ENCODE peak calls at places on chromosomes 11 and 22, in eight cellular contexts. T is Calu3, W is endothelial cell, O is osteocyte, L is kidney, F is heart left ventricle, K is heart right ventricle, H is left ventricle myocardium inferior. B is an unnamed sample.

GRCh38 chr11:69934861-69935494 is 115.8 kb upstream of the FGF3 start:
- DNase-seq in T (peak; percentile 55), W (no peak), O (no peak), L (peak; percentile 52), F (no peak), K (no peak), H (peak; percentile 14), B (peak; percentile 81)

GRCh38 chr11:61103851-61104423 is 1.6 kb downstream of the CD5 start:
- DNase-seq in T (no peak), W (no peak), O (no peak), L (no peak), F (no peak), K (no peak), H (no peak), B (peak; percentile 20)

GRCh38 chr11:126548576-126549272 is 193.2 kb downstream of the ST3GAL4 start:
- DNase-seq in T (no peak), W (no peak), O (no peak), L (no peak), F (no peak), K (no peak), H (no peak), B (no peak)

GRCh38 chr11:133898770-133899115 is 53.4 kb upstream of the SPATA19 start:
- DNase-seq in T (no peak), W (no peak), O (peak; percentile 68), L (no peak), F (peak; percentile 2), K (no peak), H (no peak), B (no peak)

GRCh38 chr11:87374206-87374793 is 336.6 kb downstream of the TMEM135 start:
- DNase-seq in T (no peak), W (no peak), O (no peak), L (no peak), F (no peak), K (no peak), H (no peak), B (no peak)

GRCh38 chr22:29112680-29113079 is 39.8 kb downstream of the KREMEN1 start:
- DNase-seq in T (no peak), W (no peak), O (no peak), L (no peak), F (no peak), K (no peak), H (no peak), B (no peak)

GRCh38 chr11:394034-394857 is at the start of gene PKP3:
- DNase-seq in T (peak; percentile 95), W (no peak), O (no peak), L (no peak), F (no peak), K (no peak), H (no peak), B (no peak)

GRCh38 chr11:63608353-63609345 is 5.6 kb downstream of the PLAAT3 start:
- DNase-seq in T (no peak), W (no peak), O (peak; percentile 48), L (no peak), F (no peak), K (no peak), H (no peak), B (no peak)

DNA sequence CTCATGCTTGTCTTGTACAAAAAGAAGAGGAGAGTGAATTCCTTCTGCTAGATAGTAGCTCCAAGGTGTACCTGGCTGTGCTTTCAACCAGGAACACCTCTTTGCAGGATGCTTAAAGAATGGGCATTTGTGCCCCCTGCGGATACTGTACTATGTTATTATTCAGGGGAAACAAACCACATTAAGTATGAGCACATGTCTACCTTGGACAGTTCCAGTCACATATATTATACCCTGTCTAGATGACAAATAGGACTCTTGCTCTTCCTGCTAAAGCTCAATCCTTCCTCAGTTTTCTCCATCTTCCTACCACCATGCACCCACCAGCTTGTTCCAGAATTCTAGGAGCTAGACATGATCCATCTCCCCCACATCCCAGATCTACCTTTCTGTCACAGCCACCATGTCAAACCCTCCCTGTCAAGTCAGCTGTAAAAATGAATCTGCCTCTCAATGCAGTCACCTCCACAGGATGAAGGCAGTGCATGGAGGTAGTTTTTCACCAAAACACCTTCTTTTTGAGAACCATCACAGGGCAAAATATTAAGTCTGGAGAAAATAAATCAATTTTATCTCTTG is 337.4 kb downstream of the LARGE1 start:
- DNase-seq in T (no peak), W (no peak), O (no peak), L (no peak), F (no peak), K (no peak), H (no peak), B (no peak)
- TF ChIP-seq CTCF in T (no peak), W (no peak), O (no peak), L (no peak), F (no peak), K (no peak), H (no peak), B (no peak)

GRCh38 chr22:26975865-26976264 is 318.5 kb downstream of the MIAT start:
- DNase-seq in T (no peak), W (no peak), O (no peak), L (no peak), F (no peak), K (no peak), H (no peak), B (no peak)
- TF ChIP-seq CTCF in T (no peak), W (no peak), O (no peak), L (no peak), F (no peak), K (no peak), H (no peak), B (no peak)

DNA sequence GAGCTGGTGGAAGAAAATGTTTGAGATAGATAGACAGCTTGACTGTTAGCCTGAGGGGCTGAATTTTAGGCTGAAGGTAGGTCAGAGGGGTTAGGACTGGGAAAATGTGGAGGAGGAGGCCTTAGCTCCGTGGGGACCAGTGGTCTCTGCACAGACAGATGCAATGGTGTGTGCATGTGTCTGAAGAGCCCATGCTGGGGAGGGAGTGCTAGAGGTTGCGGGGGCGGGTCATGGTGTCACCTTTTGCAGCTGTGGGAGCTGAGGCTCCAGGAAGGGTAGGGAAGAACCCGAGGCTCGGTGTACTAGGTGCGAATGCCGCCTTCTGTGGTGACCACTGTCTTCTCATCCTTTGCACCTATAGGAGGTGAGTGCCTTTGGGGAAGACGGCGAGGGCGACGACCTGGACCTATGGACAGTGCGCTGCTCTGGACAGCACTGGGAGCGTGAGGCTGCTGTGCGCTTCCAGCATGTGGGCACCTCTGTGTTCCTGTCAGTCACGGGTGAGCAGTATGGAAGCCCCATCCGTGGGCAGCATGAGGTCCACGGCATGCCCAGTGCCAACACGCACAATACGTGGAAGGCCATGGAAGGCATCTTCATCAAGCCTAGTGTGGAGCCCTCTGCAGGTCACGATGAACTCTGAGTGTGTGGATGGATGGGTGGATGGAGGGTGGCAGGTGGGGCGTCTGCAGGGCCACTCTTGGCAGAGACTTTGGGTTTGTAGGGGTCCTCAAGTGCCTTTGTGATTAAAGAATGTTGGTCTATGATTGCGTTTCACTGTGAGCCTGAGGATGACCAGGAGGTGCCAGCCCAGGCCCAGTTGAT is 1.6 kb downstream of the SDF2L1 start:
- DNase-seq in T (no peak), W (no peak), O (no peak), L (no peak), F (no peak), K (no peak), H (no peak), B (no peak)
- TF ChIP-seq CTCF in T (no peak), W (no peak), O (no peak), L (no peak), F (no peak), K (no peak), H (no peak), B (no peak)

GRCh38 chr11:38791346-38791961 is 2193.4 kb upstream of the RAG2 start:
- DNase-seq in T (peak; percentile 56), W (peak; percentile 39), O (no peak), L (no peak), F (no peak), K (peak; percentile 40), H (no peak), B (no peak)
- TF ChIP-seq CTCF in T (peak; percentile 64), W (peak; percentile 76), O (peak; percentile 90), L (peak; percentile 49), F (peak; percentile 78), K (peak; percentile 78), H (peak; percentile 80), B (peak; percentile 97)

DNA sequence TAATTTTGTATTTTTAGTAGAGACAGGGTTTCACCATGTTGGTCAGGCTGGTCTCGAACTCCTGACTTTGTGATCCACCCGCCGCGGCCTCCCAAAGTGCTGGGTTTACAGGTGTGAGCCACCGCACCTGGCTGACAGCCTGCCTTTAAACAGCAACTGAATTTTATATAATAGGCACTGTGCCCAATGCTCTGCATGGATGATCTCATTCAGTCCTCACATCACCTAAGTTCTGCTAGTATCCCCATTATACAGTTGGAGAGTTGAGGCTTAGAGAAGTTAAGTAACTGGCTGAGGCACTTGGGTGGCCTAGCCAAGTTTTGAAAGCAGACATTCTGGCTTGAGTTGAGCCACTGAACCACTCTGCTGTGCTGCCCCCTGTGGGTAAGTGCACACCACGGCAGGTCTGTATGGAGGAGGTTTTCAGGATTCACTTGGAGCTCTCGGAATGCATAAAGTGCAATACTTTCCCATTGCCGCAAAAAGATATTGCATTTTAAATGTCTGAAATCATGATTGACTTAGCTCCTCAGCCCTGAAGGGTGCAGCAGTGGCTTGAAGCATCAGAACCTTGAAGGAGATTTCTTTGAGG is 112.4 kb downstream of the LDLRAD3 start:
- DNase-seq in T (peak; percentile 45), W (peak; percentile 57), O (no peak), L (no peak), F (no peak), K (no peak), H (no peak), B (no peak)
- TF ChIP-seq CTCF in T (peak; percentile 46), W (peak; percentile 70), O (peak; percentile 55), L (peak; percentile 31), F (peak; percentile 40), K (peak; percentile 30), H (peak; percentile 48), B (peak; percentile 75)

B was measured in chondrocyte.